ENCODE peak calls at places on chromosome 14, in six cellular contexts. One of them, this sample, is unnamed.

GRCh38 chr14:59028476-59029202 is 159.8 kb upstream of the DAAM1 start:
- DNase-seq in HepG2: peak; percentile 39
- DNase-seq in SK-N-SH: peak; percentile 69
- DNase-seq in GM12878: peak; percentile 31
- DNase-seq in K562: peak; percentile 25
- DNase-seq in HCT116: peak; percentile 68
- DNase-seq in this sample: peak; percentile 45

GRCh38 chr14:35416108-35416750 is 11.7 kb upstream of the NFKBIA start:
- DNase-seq in SK-N-SH: no peak
- DNase-seq in K562: no peak
- DNase-seq in HCT116: no peak
- DNase-seq in GM12878: peak; percentile 75
- DNase-seq in HepG2: no peak
- DNase-seq in this sample: no peak

GRCh38 chr14:85607571-85608219 is 77.8 kb downstream of the FLRT2 start:
- DNase-seq in GM12878: no peak
- DNase-seq in HepG2: no peak
- DNase-seq in HCT116: no peak
- DNase-seq in SK-N-SH: no peak
- DNase-seq in K562: no peak
- DNase-seq in this sample: no peak

GRCh38 chr14:32201196-32201815 is 539 bp upstream of the RNU6-7 start:
- DNase-seq in HCT116: no peak
- DNase-seq in K562: peak; percentile 82
- DNase-seq in GM12878: no peak
- DNase-seq in SK-N-SH: peak; percentile 84
- DNase-seq in HepG2: peak; percentile 98
- DNase-seq in this sample: peak; percentile 53

GRCh38 chr14:73223049-73223448 is 14.3 kb upstream of the PAPLN start:
- DNase-seq in K562: no peak
- DNase-seq in HepG2: no peak
- DNase-seq in SK-N-SH: no peak
- DNase-seq in HCT116: no peak
- DNase-seq in GM12878: peak; percentile 63
- DNase-seq in this sample: no peak

GRCh38 chr14:61321385-61322010 is at the start of gene PRKCH:
- DNase-seq in K562: peak; percentile 63
- DNase-seq in HCT116: peak; percentile 54
- DNase-seq in HepG2: peak; percentile 11
- DNase-seq in SK-N-SH: peak; percentile 82
- DNase-seq in GM12878: no peak
- DNase-seq in this sample: peak; percentile 97

GRCh38 chr14:52117433-52117832 is 48.6 kb upstream of the NID2 start:
- DNase-seq in GM12878: no peak
- DNase-seq in HCT116: no peak
- DNase-seq in K562: no peak
- DNase-seq in SK-N-SH: no peak
- DNase-seq in HepG2: no peak
- DNase-seq in this sample: no peak

GRCh38 chr14:64971890-64972785 is at the start of gene RAB15:
- DNase-seq in K562: peak; percentile 22
- DNase-seq in HepG2: no peak
- DNase-seq in SK-N-SH: peak; percentile 90
- DNase-seq in HCT116: no peak
- DNase-seq in GM12878: no peak
- DNase-seq in this sample: peak; percentile 56

GRCh38 chr14:95508377-95508776 is 8.1 kb downstream of the SYNE3 start:
- DNase-seq in GM12878: no peak
- DNase-seq in HCT116: no peak
- DNase-seq in SK-N-SH: no peak
- DNase-seq in K562: no peak
- DNase-seq in HepG2: no peak
- DNase-seq in this sample: no peak

GRCh38 chr14:24935796-24936195 is 114.2 kb downstream of the STXBP6 start:
- DNase-seq in HepG2: no peak
- DNase-seq in K562: no peak
- DNase-seq in HCT116: no peak
- DNase-seq in SK-N-SH: no peak
- DNase-seq in GM12878: no peak
- DNase-seq in this sample: no peak

GRCh38 chr14:32608880-32609279 is 279.8 kb downstream of the AKAP6 start:
- DNase-seq in SK-N-SH: no peak
- DNase-seq in K562: no peak
- DNase-seq in HCT116: no peak
- DNase-seq in HepG2: no peak
- DNase-seq in GM12878: no peak
- DNase-seq in this sample: no peak

GRCh38 chr14:66813636-66814035 is 305.7 kb downstream of the GPHN start:
- DNase-seq in GM12878: no peak
- DNase-seq in K562: no peak
- DNase-seq in HCT116: no peak
- DNase-seq in HepG2: no peak
- DNase-seq in SK-N-SH: no peak
- DNase-seq in this sample: no peak

GRCh38 chr14:96039633-96040311 is 610 bp downstream of the C14orf132 start:
- DNase-seq in HepG2: no peak
- DNase-seq in SK-N-SH: peak; percentile 78
- DNase-seq in K562: no peak
- DNase-seq in GM12878: no peak
- DNase-seq in HCT116: no peak
- DNase-seq in this sample: peak; percentile 47

GRCh38 chr14:85234626-85235025 is 295.3 kb upstream of the FLRT2 start:
- DNase-seq in K562: no peak
- DNase-seq in HCT116: no peak
- DNase-seq in HepG2: no peak
- DNase-seq in GM12878: no peak
- DNase-seq in SK-N-SH: no peak
- DNase-seq in this sample: no peak

GRCh38 chr14:35750202-35750904 is 58.7 kb downstream of the RALGAPA1 start:
- DNase-seq in K562: no peak
- DNase-seq in GM12878: no peak
- DNase-seq in HepG2: no peak
- DNase-seq in SK-N-SH: no peak
- DNase-seq in HCT116: no peak
- DNase-seq in this sample: no peak

GRCh38 chr14:31137214-31137889 is 70.2 kb downstream of the HECTD1 start:
- DNase-seq in HepG2: no peak
- DNase-seq in SK-N-SH: no peak
- DNase-seq in GM12878: no peak
- DNase-seq in HCT116: peak; percentile 68
- DNase-seq in K562: no peak
- DNase-seq in this sample: no peak

GRCh38 chr14:94114589-94115067 is 4.1 kb downstream of the IFI27 start:
- DNase-seq in HepG2: no peak
- DNase-seq in SK-N-SH: no peak
- DNase-seq in GM12878: no peak
- DNase-seq in K562: no peak
- DNase-seq in HCT116: no peak
- DNase-seq in this sample: no peak

GRCh38 chr14:65993996-65994395 is 492.2 kb upstream of the CCDC196 start:
- DNase-seq in HCT116: no peak
- DNase-seq in GM12878: no peak
- DNase-seq in K562: no peak
- DNase-seq in HepG2: no peak
- DNase-seq in SK-N-SH: no peak
- DNase-seq in this sample: no peak

GRCh38 chr14:89093083-89093482 is 268.6 kb downstream of the TTC8 start:
- DNase-seq in K562: no peak
- DNase-seq in GM12878: no peak
- DNase-seq in SK-N-SH: no peak
- DNase-seq in HCT116: no peak
- DNase-seq in HepG2: no peak
- DNase-seq in this sample: no peak
- TF ChIP-seq JUND in K562: no peak
- TF ChIP-seq JUND in GM12878: no peak
- TF ChIP-seq JUND in SK-N-SH: no peak
- TF ChIP-seq JUND in HCT116: no peak
- TF ChIP-seq JUND in HepG2: no peak
- TF ChIP-seq JUND in this sample: no peak

DNA sequence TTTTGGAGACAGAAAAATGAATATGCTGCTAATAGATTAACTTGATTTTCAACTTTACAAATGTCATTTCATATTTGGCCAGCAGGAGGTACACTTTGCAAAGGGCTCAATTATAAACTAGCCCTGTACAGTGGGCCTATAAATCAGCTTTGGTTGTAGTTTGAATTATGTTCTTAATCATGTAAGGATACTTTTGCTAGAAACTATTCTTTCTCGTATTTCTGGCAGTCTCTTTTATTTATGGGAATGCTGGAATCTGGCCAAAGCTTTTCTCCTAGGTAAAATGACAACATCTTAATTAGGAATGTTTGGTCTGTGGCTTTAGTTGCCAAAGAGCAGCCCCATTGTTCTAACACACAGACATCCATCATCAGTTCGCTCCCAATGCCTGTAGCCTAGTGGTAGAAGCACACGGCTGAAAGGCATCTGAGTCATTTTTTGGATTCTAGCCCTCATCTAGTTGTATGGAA is 1322.3 kb upstream of the SEL1L start:
- DNase-seq in SK-N-SH: peak; percentile 1
- DNase-seq in HepG2: no peak
- DNase-seq in GM12878: no peak
- DNase-seq in K562: no peak
- DNase-seq in HCT116: no peak
- DNase-seq in this sample: no peak
- TF ChIP-seq JUND in SK-N-SH: no peak
- TF ChIP-seq JUND in HepG2: no peak
- TF ChIP-seq JUND in GM12878: no peak
- TF ChIP-seq JUND in K562: no peak
- TF ChIP-seq JUND in HCT116: no peak
- TF ChIP-seq JUND in this sample: no peak

GRCh38 chr14:54566410-54567223 is at the start of gene SAMD4A:
- DNase-seq in GM12878: no peak
- DNase-seq in K562: peak; percentile 68
- DNase-seq in SK-N-SH: peak; percentile 77
- DNase-seq in HCT116: no peak
- DNase-seq in HepG2: peak; percentile 48
- DNase-seq in this sample: peak; percentile 93

GRCh38 chr14:54566152-54566409 is 847 bp upstream of the SAMD4A start:
- DNase-seq in HepG2: no peak
- DNase-seq in GM12878: no peak
- DNase-seq in HCT116: no peak
- DNase-seq in K562: no peak
- DNase-seq in SK-N-SH: no peak
- DNase-seq in this sample: no peak

GRCh38 chr14:54567224-54567633 is 301 bp downstream of the SAMD4A start:
- DNase-seq in SK-N-SH: peak; percentile 76
- DNase-seq in K562: no peak
- DNase-seq in HCT116: no peak
- DNase-seq in HepG2: no peak
- DNase-seq in GM12878: no peak
- DNase-seq in this sample: peak; percentile 36

GRCh38 chr14:54568821-54569591 is 2.1 kb downstream of the SAMD4A start:
- DNase-seq in SK-N-SH: no peak
- DNase-seq in HCT116: no peak
- DNase-seq in GM12878: no peak
- DNase-seq in HepG2: peak; percentile 31
- DNase-seq in K562: no peak
- DNase-seq in this sample: no peak

DNA sequence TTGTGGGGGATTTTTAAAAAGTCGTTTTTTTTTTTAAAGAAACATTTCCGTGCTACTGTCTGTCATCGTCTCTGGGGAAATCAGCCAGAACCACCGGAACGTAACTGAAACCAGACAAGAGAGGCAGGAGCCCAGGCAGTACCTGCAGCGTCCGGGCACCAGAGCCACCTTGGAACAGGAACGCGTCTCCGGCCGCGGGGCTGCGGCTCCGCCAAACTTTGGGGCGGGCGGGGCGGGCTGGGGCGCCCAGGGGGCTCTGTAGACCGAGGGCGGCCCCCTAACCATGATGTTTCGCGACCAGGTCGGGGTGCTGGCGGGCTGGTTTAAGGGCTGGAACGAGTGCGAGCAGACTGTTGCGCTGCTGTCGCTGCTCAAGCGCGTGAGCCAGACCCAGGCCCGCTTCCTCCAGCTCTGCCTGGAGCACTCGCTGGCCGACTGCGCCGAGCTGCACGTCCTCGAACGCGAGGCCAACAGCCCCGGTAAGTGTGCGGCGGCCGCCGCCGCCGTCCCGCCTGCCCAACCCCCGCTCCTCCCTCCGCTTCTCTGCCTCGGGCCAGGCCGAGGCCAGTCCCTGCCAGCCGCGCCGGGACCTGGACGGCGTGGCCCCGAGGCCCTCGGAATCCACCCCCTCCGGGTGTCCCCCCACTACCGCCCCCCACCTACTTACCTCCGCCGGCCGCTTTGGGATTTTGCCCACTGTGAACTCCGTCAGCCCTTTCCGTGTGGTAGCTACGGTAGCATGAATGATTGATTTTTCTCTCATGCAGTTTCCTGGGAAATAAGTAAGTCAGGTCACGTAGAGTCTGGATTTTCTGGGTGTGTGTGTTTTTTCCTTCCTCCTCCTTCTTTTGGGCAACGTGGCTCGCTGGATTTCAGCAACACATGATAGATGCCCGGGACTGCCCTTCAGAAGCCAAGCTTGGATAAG is 970 bp downstream of the SAMD4A start:
- DNase-seq in HepG2: peak; percentile 14
- DNase-seq in GM12878: no peak
- DNase-seq in K562: peak; percentile 29
- DNase-seq in SK-N-SH: peak; percentile 78
- DNase-seq in HCT116: no peak
- DNase-seq in this sample: peak; percentile 28
- TF ChIP-seq JUND in HepG2: no peak
- TF ChIP-seq JUND in GM12878: no peak
- TF ChIP-seq JUND in K562: no peak
- TF ChIP-seq JUND in SK-N-SH: no peak
- TF ChIP-seq JUND in HCT116: no peak
- TF ChIP-seq JUND in this sample: no peak

GRCh38 chr14:21852061-21852664 is 178.5 kb upstream of the OR4E1 start:
- DNase-seq in HepG2: peak; percentile 47
- DNase-seq in HCT116: peak; percentile 16
- DNase-seq in GM12878: no peak
- DNase-seq in SK-N-SH: peak; percentile 2
- DNase-seq in K562: peak; percentile 5
- DNase-seq in this sample: peak; percentile 42

GRCh38 chr14:21840765-21841164 is 167.1 kb upstream of the OR4E1 start:
- DNase-seq in GM12878: no peak
- DNase-seq in SK-N-SH: no peak
- DNase-seq in HepG2: no peak
- DNase-seq in HCT116: peak; percentile 24
- DNase-seq in K562: no peak
- DNase-seq in this sample: no peak

DNA sequence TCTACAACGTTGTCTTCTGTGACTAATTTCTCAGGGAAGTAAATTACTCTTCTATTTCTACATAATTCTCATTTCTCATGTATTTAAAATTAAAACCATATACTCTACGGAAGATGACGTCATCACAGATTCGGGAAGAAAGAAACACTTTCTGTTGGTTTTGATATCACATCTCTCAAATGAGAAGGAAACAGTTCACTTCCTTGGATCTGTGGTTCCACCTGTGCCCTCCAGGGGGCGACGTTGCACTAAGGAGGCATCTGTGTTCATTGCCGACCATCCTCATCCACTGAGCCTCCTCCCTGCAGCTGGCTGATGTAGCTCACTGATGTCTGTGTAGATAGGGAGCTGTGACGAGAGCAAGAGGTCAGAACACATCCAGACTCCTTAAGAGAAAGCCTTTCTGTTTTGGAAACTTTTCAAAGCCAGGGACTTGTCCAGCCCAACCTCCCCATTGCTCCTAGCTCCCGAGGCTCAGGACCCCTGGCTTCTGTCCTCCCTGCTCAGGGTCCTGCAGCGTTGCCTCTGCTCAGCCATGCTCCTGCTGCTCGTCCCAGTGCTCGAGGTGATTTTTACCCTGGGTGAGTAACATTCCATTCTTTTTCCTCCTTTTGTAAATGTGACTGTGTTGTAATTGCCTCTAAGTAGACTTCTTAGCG is 172.7 kb upstream of the OR4E1 start:
- DNase-seq in HepG2: peak; percentile 34
- DNase-seq in SK-N-SH: peak; percentile 6
- DNase-seq in GM12878: no peak
- DNase-seq in K562: peak; percentile 14
- DNase-seq in HCT116: no peak
- DNase-seq in this sample: peak; percentile 27
- TF ChIP-seq JUND in HepG2: no peak
- TF ChIP-seq JUND in SK-N-SH: no peak
- TF ChIP-seq JUND in GM12878: peak; percentile 70
- TF ChIP-seq JUND in K562: peak; percentile 60
- TF ChIP-seq JUND in HCT116: no peak
- TF ChIP-seq JUND in this sample: no peak

This sample was measured in T47D.